ENCODE peak calls at places on chromosomes 2 and 18, in six cellular contexts. P is foreskin keratinocyte; Y is HFF-Myc; M is CD4-positive, alpha-beta T cell; W is upper lobe of right lung; C is adrenal gland. Q is an unnamed sample.

GRCh38 chr2:241030883-241031282 is 32.5 kb downstream of the SNED1 start:
- DNase-seq in M (no peak), Y (no peak), P (no peak), C (peak; percentile 43), W (no peak), Q (peak; percentile 16)

GRCh38 chr2:24855703-24856102 is 62.5 kb downstream of the CENPO start:
- DNase-seq in P (no peak), W (peak; percentile 47), Y (peak; percentile 67), C (peak; percentile 57), M (no peak), Q (no peak)

GRCh38 chr18:5444269-5444668 is 99.5 kb downstream of the EPB41L3 start:
- DNase-seq in C (no peak), P (peak; percentile 56), M (no peak), Y (no peak), W (no peak), Q (no peak)

GRCh38 chr2:148209598-148209997 is 188.7 kb downstream of the MBD5 start:
- DNase-seq in Y (peak; percentile 2), M (no peak), P (no peak), W (no peak), C (no peak), Q (no peak)

GRCh38 chr2:206274434-206275273 is at the start of gene ZDBF2:
- DNase-seq in W (peak; percentile 77), P (no peak), C (peak; percentile 78), Y (no peak), M (peak; percentile 29), Q (peak; percentile 86)

GRCh38 chr2:83578405-83578804 is 880.7 kb downstream of the SUCLG1 start:
- DNase-seq in M (no peak), Y (no peak), P (no peak), C (no peak), W (no peak), Q (no peak)

GRCh38 chr2:9481257-9481922 is 7.0 kb downstream of the IAH1 start:
- DNase-seq in P (no peak), W (no peak), M (no peak), C (no peak), Y (no peak), Q (no peak)

GRCh38 chr2:104091894-104092293 is 762.0 kb upstream of the POU3F3 start:
- DNase-seq in C (no peak), W (no peak), M (no peak), Y (no peak), P (no peak), Q (no peak)

GRCh38 chr2:239226677-239227076 is 174.1 kb downstream of the HDAC4 start:
- DNase-seq in W (no peak), C (peak; percentile 47), M (no peak), P (no peak), Y (no peak), Q (no peak)

GRCh38 chr2:221853297-221853696 is 281.2 kb upstream of the EPHA4 start:
- DNase-seq in M (no peak), W (no peak), C (no peak), Y (no peak), P (no peak), Q (no peak)

GRCh38 chr2:68946117-68946516 is 6.6 kb downstream of the GKN2 start:
- DNase-seq in P (no peak), M (no peak), W (no peak), C (no peak), Y (no peak), Q (no peak)

GRCh38 chr18:76953186-76953982 is 131.0 kb downstream of the ZNF236 start:
- DNase-seq in M (no peak), C (peak; percentile 84), P (no peak), W (peak; percentile 90), Y (no peak), Q (no peak)

GRCh38 chr2:174174741-174175140 is 73.6 kb downstream of the OLA1 start:
- DNase-seq in C (no peak), W (no peak), M (no peak), Y (no peak), P (no peak), Q (no peak)

GRCh38 chr18:45169610-45170009 is 445.7 kb upstream of the SLC14A2 start:
- DNase-seq in C (no peak), P (peak; percentile 89), W (no peak), Y (peak; percentile 61), M (no peak), Q (no peak)

GRCh38 chr2:148993336-148993735 is 45.2 kb upstream of the LYPD6B start:
- DNase-seq in W (no peak), P (no peak), M (no peak), Y (no peak), C (no peak), Q (no peak)

GRCh38 chr2:109433486-109433885 is 180.3 kb downstream of the SEPTIN10 start:
- DNase-seq in M (no peak), Y (no peak), P (no peak), C (no peak), W (peak; percentile 30), Q (no peak)

GRCh38 chr2:28430377-28430765 is 37.7 kb downstream of the FOSL2 start:
- DNase-seq in P (no peak), C (no peak), Y (no peak), M (no peak), W (no peak), Q (no peak)

GRCh38 chr2:31384351-31384750 is 30.2 kb downstream of the XDH start:
- DNase-seq in M (no peak), W (no peak), P (peak; percentile 98), Y (peak; percentile 73), C (no peak), Q (peak; percentile 28)

GRCh38 chr2:170949415-170949814 is 20.4 kb downstream of the GORASP2 start:
- DNase-seq in Y (no peak), M (no peak), P (no peak), W (no peak), C (no peak), Q (no peak)

GRCh38 chr2:167686691-167687090 is 560.7 kb downstream of the STK39 start:
- DNase-seq in C (no peak), P (no peak), W (no peak), M (no peak), Y (no peak), Q (no peak)

GRCh38 chr2:203675086-203675485 is 31.4 kb upstream of the CD28 start:
- DNase-seq in M (no peak), P (peak; percentile 63), Y (no peak), W (no peak), C (no peak), Q (no peak)

GRCh38 chr2:58598171-58598570 is 357.0 kb upstream of the FANCL start:
- DNase-seq in P (no peak), M (no peak), W (no peak), C (no peak), Y (no peak), Q (no peak)

GRCh38 chr2:58595714-58596113 is 354.6 kb upstream of the FANCL start:
- DNase-seq in P (no peak), M (no peak), W (no peak), C (no peak), Y (no peak), Q (no peak)

GRCh38 chr2:58594762-58595161 is 353.6 kb upstream of the FANCL start:
- DNase-seq in P (peak; percentile 39), Y (no peak), W (no peak), M (no peak), C (no peak), Q (no peak)

DNA sequence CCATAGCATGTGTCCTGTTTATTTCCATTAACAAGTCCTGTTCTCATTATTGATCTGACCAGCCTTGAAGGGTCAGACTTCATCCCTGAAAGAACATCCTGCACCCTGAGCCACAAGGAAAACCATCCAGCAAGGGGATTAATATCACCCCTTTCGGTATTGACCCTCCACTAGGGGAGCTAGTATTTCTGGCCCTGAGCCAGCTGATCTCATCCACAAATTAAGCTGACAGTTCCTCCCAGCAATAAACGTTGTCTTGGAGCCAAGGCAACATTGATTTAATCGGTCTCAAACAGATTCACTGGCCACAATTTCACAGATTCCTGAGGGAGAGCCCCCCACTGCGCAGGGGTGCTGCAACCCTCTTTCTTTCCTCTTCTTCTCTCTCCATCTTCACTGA is 353.1 kb upstream of the FANCL start:
- DNase-seq in W (no peak), P (no peak), Y (peak; percentile 6), C (no peak), M (no peak), Q (no peak)
- TF ChIP-seq CTCF in W (no peak), P (peak; percentile 53), Y (peak; percentile 29), C (no peak), M (no peak), Q (no peak)

GRCh38 chr2:216663106-216663505 is 29.9 kb downstream of the IGFBP2 start:
- DNase-seq in Y (no peak), M (no peak), C (no peak), P (no peak), W (no peak), Q (no peak)

GRCh38 chr2:216663846-216664245 is 30.6 kb downstream of the IGFBP2 start:
- DNase-seq in C (no peak), W (no peak), M (no peak), Y (no peak), P (no peak), Q (no peak)

GRCh38 chr2:216661051-216661450 is 27.8 kb downstream of the IGFBP2 start:
- DNase-seq in P (no peak), Y (no peak), M (no peak), C (no peak), W (no peak), Q (no peak)

GRCh38 chr2:216660496-216660895 is 27.3 kb downstream of the IGFBP2 start:
- DNase-seq in C (no peak), Y (no peak), W (no peak), P (no peak), M (no peak), Q (no peak)

GRCh38 chr2:216661639-216662375 is 28.6 kb downstream of the IGFBP2 start:
- DNase-seq in W (no peak), C (no peak), M (no peak), Y (no peak), P (no peak), Q (no peak)
- TF ChIP-seq CTCF in W (peak; percentile 20), C (no peak), M (no peak), Y (peak; percentile 26), P (peak; percentile 30), Q (no peak)

GRCh38 chr2:190837417-190837816 is 43.2 kb upstream of the GLS start:
- DNase-seq in W (no peak), Y (no peak), M (no peak), C (no peak), P (peak; percentile 93), Q (no peak)
- TF ChIP-seq CTCF in W (no peak), Y (no peak), M (no peak), C (no peak), P (peak; percentile 47), Q (no peak)

DNA sequence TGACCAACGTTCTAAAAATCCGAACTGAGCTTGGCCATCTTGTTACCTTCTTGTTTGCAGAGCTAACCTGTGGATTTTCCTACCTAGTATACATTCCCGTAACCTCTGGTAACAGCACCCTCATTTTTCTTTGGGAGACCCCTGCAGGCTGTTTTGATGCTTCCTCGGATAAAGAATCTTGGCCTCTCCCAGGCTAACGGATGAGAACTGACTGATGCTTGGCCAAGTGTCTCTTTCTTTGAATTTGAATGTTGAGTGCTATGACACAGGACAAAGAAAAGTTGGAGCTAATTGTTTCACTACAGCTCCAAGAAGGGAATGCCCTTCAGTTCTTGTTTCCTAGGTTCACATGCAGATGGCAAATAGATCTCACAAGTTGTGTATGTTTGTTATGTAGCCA is 19.3 kb upstream of the CAVIN2 start:
- DNase-seq in M (no peak), Y (no peak), P (no peak), C (no peak), W (no peak), Q (no peak)
- TF ChIP-seq CTCF in M (no peak), Y (peak; percentile 2), P (no peak), C (no peak), W (no peak), Q (no peak)